ENCODE peak calls at places on chromosomes 11 and 22, in seven cellular contexts. P is AG09309, M is A549, C is IMR-90, Y is pancreas, G is endothelial cell, F is Calu3. I is an unnamed sample.

GRCh38 chr11:8328231-8328794 is 64.6 kb upstream of the LMO1 start:
- DNase-seq in G (no peak), Y (no peak), P (no peak), C (no peak), M (no peak), F (no peak), I (no peak)

GRCh38 chr22:46777609-46777970 is 15.1 kb downstream of the TBC1D22A start:
- DNase-seq in G (no peak), Y (no peak), C (no peak), F (no peak), M (no peak), P (no peak), I (no peak)

GRCh38 chr11:31687256-31687655 is 123.9 kb downstream of the PAX6 start:
- DNase-seq in C (no peak), F (no peak), G (no peak), M (no peak), Y (no peak), P (no peak), I (no peak)

GRCh38 chr22:37633082-37633692 is 6.3 kb upstream of the SH3BP1 start:
- DNase-seq in Y (no peak), M (no peak), C (no peak), F (no peak), G (no peak), P (no peak), I (no peak)

GRCh38 chr11:103812680-103813079 is 223.8 kb upstream of the DDI1 start:
- DNase-seq in C (no peak), P (no peak), F (no peak), M (no peak), Y (no peak), G (no peak), I (no peak)

GRCh38 chr11:72072348-72072747 is 8.0 kb downstream of the NUMA1 start:
- DNase-seq in C (peak; percentile 82), Y (no peak), M (peak; percentile 17), P (peak; percentile 17), F (peak; percentile 33), G (no peak), I (no peak)

GRCh38 chr22:50083462-50084081 is 1.7 kb downstream of the MLC1 start:
- DNase-seq in P (no peak), M (no peak), C (no peak), F (no peak), Y (no peak), G (no peak), I (no peak)

GRCh38 chr22:35905894-35906293 is 122.7 kb downstream of the RBFOX2 start:
- DNase-seq in G (no peak), Y (no peak), P (no peak), C (no peak), M (no peak), F (no peak), I (no peak)

GRCh38 chr11:1161410-1162152 is 3.8 kb downstream of the MUC5AC start:
- DNase-seq in P (no peak), F (no peak), Y (no peak), M (no peak), C (no peak), G (no peak), I (peak; percentile 10)

GRCh38 chr22:24867327-24868022 is 61.5 kb downstream of the SGSM1 start:
- DNase-seq in F (no peak), Y (no peak), G (no peak), C (no peak), P (no peak), M (no peak), I (no peak)

GRCh38 chr11:14258177-14258935 is 100.6 kb downstream of the RRAS2 start:
- DNase-seq in Y (no peak), P (no peak), M (peak; percentile 74), C (peak; percentile 75), F (no peak), G (no peak), I (no peak)

GRCh38 chr11:59666969-59667368 is 1.9 kb downstream of the PATL1 start:
- DNase-seq in Y (no peak), G (no peak), C (peak; percentile 15), F (no peak), M (no peak), P (no peak), I (no peak)

GRCh38 chr22:23249506-23250423 is 69.5 kb downstream of the BCR start:
- DNase-seq in G (no peak), Y (no peak), C (no peak), F (no peak), P (no peak), M (no peak), I (peak; percentile 13)

GRCh38 chr22:38872831-38873248 is 824 bp upstream of the CBX6 start:
- DNase-seq in P (no peak), M (peak; percentile 37), Y (peak; percentile 72), F (no peak), G (peak; percentile 52), C (peak; percentile 32), I (peak; percentile 80)

DNA sequence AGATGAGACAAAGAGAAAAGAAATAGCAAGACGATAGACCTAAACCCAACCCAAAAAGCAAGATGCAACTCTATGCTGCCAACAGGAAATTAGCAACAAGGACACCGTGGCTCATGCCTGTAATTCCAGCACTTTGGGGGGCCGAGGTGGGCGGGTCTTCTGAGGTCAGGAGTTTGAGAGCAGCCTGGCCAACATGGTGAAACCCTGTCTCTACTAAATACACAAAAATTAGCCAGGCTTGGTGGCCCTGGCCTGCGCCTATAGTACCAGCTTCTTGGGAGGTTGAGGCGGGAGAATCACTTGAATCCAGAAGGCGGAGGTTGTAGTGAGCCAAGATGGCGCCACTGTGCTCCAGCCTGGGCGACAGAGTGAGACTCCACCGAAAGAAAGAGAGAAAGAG is 24.3 kb upstream of the IL10RA start:
- DNase-seq in Y (no peak), G (no peak), C (no peak), F (no peak), P (no peak), M (no peak), I (no peak)
- TF ChIP-seq CTCF in Y (no peak), G (no peak), C (no peak), F (no peak), P (no peak), M (no peak), I (no peak)

DNA sequence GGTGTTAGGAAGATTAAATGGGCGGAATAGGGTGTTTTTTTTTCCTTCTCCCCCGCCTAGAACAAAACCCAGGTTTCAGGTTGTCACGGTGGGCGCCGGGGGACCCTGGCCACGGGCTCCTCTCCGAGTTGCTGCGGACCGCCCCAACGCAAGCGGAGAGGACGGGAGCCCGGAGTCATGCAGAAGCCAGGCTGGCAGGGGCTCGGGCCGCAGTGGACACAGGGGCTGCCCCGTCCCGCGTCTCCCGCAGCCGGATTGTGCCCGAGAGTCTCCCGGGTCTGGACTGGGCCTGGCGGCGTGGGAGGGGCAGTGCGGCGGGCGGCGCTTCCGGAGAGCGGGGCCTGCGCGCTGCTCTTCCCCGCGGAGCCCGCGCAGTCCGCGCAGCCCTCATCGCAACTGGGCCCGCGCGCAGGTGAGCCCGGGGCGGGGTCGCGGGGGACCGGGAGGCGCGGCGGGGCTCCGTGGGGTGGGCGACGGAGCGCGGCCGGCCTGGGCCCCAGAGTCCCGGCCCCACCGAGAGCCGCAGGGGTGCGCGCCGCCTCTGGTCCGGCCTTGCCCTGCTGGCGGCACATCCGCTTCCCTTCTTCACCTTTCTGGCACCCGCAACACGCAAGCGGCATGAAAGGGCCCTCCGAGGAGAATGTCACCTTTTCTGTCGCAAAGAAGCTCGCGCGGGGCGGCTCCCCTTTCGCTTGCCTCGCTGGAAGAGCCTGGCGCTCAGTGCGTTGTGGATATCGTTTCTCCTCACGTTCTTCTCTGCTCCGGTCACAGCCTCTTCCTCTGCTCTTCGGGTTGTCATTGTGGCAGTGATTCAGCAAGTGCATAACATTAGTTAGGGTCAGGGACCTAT is at the start of gene TIRAP:
- DNase-seq in G (peak; percentile 52), M (peak; percentile 46), C (peak; percentile 42), F (peak; percentile 44), P (no peak), Y (peak; percentile 77), I (peak; percentile 86)
- TF ChIP-seq CTCF in G (no peak), M (no peak), C (no peak), F (no peak), P (no peak), Y (peak; percentile 20), I (peak; percentile 10)

DNA sequence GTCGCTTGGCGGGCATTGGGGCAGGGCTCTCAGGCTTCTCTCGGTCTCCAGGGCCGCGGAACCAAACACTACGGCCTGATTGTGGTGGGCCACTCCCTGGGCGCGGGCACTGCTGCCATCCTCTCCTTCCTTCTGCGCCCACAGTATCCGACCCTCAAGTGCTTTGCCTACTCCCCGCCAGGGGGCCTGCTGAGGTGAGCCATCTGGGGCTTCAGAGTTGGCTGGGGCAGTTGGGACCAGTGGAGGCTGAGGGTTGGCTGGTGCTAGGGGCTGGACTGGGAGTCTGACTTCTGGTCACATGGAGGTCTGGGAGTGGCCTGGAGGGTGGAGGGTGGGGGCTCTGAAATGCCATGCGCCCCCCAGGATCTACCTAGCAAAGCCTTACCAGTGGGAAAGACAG is 15.3 kb upstream of the MYRF start:
- DNase-seq in C (no peak), G (no peak), F (no peak), M (no peak), Y (no peak), P (no peak), I (no peak)
- TF ChIP-seq CTCF in C (no peak), G (no peak), F (no peak), M (no peak), Y (no peak), P (no peak), I (no peak)

GRCh38 chr11:69796063-69796462 is 20.9 kb upstream of the FGF4 start:
- DNase-seq in C (no peak), Y (no peak), P (no peak), F (no peak), G (no peak), M (no peak), I (no peak)

GRCh38 chr11:69799582-69799981 is 19.6 kb downstream of the FGF3 start:
- DNase-seq in G (no peak), C (peak; percentile 7), Y (no peak), P (no peak), F (peak; percentile 24), M (peak; percentile 63), I (no peak)

GRCh38 chr11:69799097-69799496 is 20.1 kb downstream of the FGF3 start:
- DNase-seq in P (no peak), Y (no peak), F (no peak), G (no peak), M (no peak), C (no peak), I (no peak)

GRCh38 chr11:69797737-69798528 is 21.3 kb downstream of the FGF3 start:
- DNase-seq in G (no peak), Y (no peak), M (no peak), C (no peak), F (no peak), P (no peak), I (no peak)

DNA sequence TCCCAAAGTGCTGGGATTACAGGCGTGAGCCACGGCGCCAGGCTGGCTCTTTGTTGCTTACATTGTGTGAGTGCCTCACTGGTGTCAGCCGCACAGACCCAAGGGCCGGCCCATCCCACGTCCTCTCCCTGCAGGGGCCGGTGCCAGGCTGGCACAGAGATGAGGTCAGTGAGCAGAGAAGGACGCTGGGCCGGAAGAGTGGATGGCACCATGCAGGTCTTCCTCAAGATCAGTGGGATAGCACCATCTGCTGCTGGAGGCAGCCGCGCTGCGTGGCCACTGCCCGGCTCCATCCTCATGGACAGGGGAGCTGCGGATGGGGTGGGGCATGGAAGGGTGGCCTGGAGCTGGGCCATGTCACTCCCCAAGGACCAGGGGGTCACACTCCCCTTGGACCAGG is 22.0 kb upstream of the FGF4 start:
- DNase-seq in M (peak; percentile 50), G (no peak), C (no peak), Y (no peak), F (no peak), P (no peak), I (no peak)
- TF ChIP-seq CTCF in M (no peak), G (no peak), C (peak; percentile 23), Y (no peak), F (no peak), P (no peak), I (no peak)

I was measured in psoas muscle.